ENCODE peak calls at places on chromosome 3, in ten cellular contexts. L is endothelial cell of umbilical vein; X is CD8-positive, alpha-beta T cell; Q is HCT116; Z is CD4-positive, alpha-beta T cell; G is AG04450; A is tibial artery; B is lower lobe of right lung; R is heart left ventricle; V is MM.1S. E is an unnamed sample.
A peak's percentile ranks its signal among the peaks of the same experiment; 100 is the strongest.

GRCh38 chr3:56796202-56796601 is 5.5 kb downstream of the ARHGEF3 start:
- DNase-seq in L (peak; percentile 23), X (no peak), Q (no peak), Z (no peak), G (no peak), A (no peak), B (no peak), R (no peak), V (no peak), E (no peak)

GRCh38 chr3:112046599-112046998 is 12.1 kb downstream of the TMPRSS7 start:
- DNase-seq in L (no peak), X (no peak), Q (no peak), Z (no peak), G (no peak), A (no peak), B (no peak), R (no peak), V (no peak), E (no peak)

GRCh38 chr3:120693439-120694172 is 11.6 kb upstream of the HGD start:
- DNase-seq in L (peak; percentile 79), X (no peak), Q (no peak), Z (no peak), G (peak; percentile 48), A (no peak), B (no peak), R (no peak), V (no peak), E (no peak)

GRCh38 chr3:35383719-35384555 is 255.4 kb upstream of the ARPP21 start:
- DNase-seq in L (peak; percentile 95), X (no peak), Q (no peak), Z (no peak), G (no peak), A (no peak), B (no peak), R (no peak), V (no peak), E (no peak)

GRCh38 chr3:188434594-188434993 is 280.6 kb downstream of the LPP start:
- DNase-seq in L (no peak), X (no peak), Q (no peak), Z (no peak), G (no peak), A (no peak), B (no peak), R (no peak), V (no peak), E (no peak)

GRCh38 chr3:149277338-149277813 is 55.7 kb upstream of the CP start:
- DNase-seq in L (peak; percentile 89), X (no peak), Q (no peak), Z (no peak), G (peak; percentile 18), A (no peak), B (no peak), R (no peak), V (peak; percentile 16), E (no peak)

GRCh38 chr3:122464659-122465058 is 48.8 kb upstream of the WDR5B start:
- DNase-seq in L (no peak), X (no peak), Q (no peak), Z (no peak), G (no peak), A (no peak), B (no peak), R (no peak), V (no peak), E (no peak)

GRCh38 chr3:31132132-31132769 is 237.8 kb upstream of the GADL1 start:
- DNase-seq in L (peak; percentile 63), X (no peak), Q (peak; percentile 54), Z (no peak), G (peak; percentile 2), A (no peak), B (no peak), R (no peak), V (peak; percentile 37), E (no peak)

GRCh38 chr3:186815490-186815889 is 9.2 kb upstream of the RFC4 start:
- DNase-seq in L (no peak), X (no peak), Q (no peak), Z (no peak), G (no peak), A (no peak), B (no peak), R (no peak), V (no peak), E (no peak)

GRCh38 chr3:179037361-179037760 is 34.2 kb downstream of the ZMAT3 start:
- DNase-seq in L (no peak), X (peak; percentile 48), Q (no peak), Z (peak; percentile 60), G (no peak), A (peak; percentile 85), B (no peak), R (peak; percentile 75), V (no peak), E (no peak)

GRCh38 chr3:68249265-68249664 is 594.9 kb upstream of the SUCLG2 start:
- DNase-seq in L (no peak), X (no peak), Q (no peak), Z (no peak), G (no peak), A (no peak), B (no peak), R (no peak), V (no peak), E (no peak)

GRCh38 chr3:57815034-57815433 is 58.9 kb downstream of the SLMAP start:
- DNase-seq in L (no peak), X (peak; percentile 30), Q (no peak), Z (peak; percentile 47), G (no peak), A (no peak), B (no peak), R (no peak), V (no peak), E (no peak)

GRCh38 chr3:24663406-24663805 is 168.8 kb upstream of the THRB start:
- DNase-seq in L (no peak), X (no peak), Q (no peak), Z (no peak), G (no peak), A (no peak), B (no peak), R (no peak), V (no peak), E (no peak)

GRCh38 chr3:123385499-123385898 is 63.4 kb downstream of the ADCY5 start:
- DNase-seq in L (no peak), X (no peak), Q (no peak), Z (no peak), G (no peak), A (no peak), B (no peak), R (peak; percentile 9), V (no peak), E (peak; percentile 15)

GRCh38 chr3:42024578-42025387 is 62.9 kb upstream of the ULK4 start:
- DNase-seq in L (peak; percentile 81), X (no peak), Q (no peak), Z (no peak), G (no peak), A (no peak), B (no peak), R (no peak), V (peak; percentile 8), E (no peak)

GRCh38 chr3:65604863-65605526 is 433.7 kb downstream of the MAGI1 start:
- DNase-seq in L (peak; percentile 48), X (no peak), Q (no peak), Z (no peak), G (no peak), A (no peak), B (no peak), R (no peak), V (no peak), E (no peak)

DNA sequence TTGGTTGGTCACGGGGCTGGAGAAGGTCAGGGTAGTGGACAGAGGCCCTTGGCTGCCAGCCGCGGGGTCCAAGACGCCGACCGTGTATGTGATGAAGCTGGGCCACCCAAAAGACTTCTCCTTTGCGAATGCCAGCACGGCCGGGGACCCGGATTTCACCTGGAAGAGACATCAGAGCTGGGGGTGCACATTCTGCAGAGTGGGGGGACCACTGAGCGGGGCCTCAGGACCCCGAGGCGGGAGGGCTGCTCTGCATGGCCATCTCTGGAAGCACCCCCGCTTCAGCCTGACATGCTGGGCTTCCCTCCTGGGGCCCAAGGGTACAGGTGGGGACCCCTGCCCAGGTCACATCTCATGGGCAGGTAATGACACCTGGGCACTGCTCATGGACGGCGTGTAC is 100.3 kb downstream of the NUP210 start:
- DNase-seq in L (no peak), X (no peak), Q (no peak), Z (no peak), G (no peak), A (no peak), B (no peak), R (no peak), V (no peak), E (no peak)
- H3K27ac ChIP-seq in L (no peak overlapping the region), X (no peak overlapping the region), Q (no peak overlapping the region), Z (no peak overlapping the region), G (no peak overlapping the region), A (no peak overlapping the region), B (no peak overlapping the region), R (no peak overlapping the region), V (no peak overlapping the region), E (no peak overlapping the region)

GRCh38 chr3:44530957-44531356 is 24.0 kb upstream of the ZKSCAN7 start:
- DNase-seq in L (no peak), X (no peak), Q (no peak), Z (no peak), G (no peak), A (no peak), B (no peak), R (no peak), V (no peak), E (no peak)

GRCh38 chr3:44525060-44525459 is 29.9 kb upstream of the ZKSCAN7 start:
- DNase-seq in L (no peak), X (no peak), Q (no peak), Z (no peak), G (no peak), A (no peak), B (no peak), R (no peak), V (no peak), E (no peak)

GRCh38 chr3:44529927-44530326 is 25.1 kb upstream of the ZKSCAN7 start:
- DNase-seq in L (peak; percentile 8), X (no peak), Q (peak; percentile 10), Z (no peak), G (no peak), A (no peak), B (no peak), R (no peak), V (peak; percentile 18), E (no peak)
- TF ChIP-seq CTCF in L (peak; percentile 23), X (no peak), Q (peak; percentile 55), Z (no peak), G (peak; percentile 27), A (no peak), B (no peak), R (no peak), V (peak; percentile 50), E (no peak)

GRCh38 chr3:1971780-1972179 is 126.9 kb upstream of the CNTN4 start:
- DNase-seq in L (peak; percentile 81), X (no peak), Q (no peak), Z (no peak), G (no peak), A (no peak), B (no peak), R (no peak), V (no peak), E (no peak)
- H3K9me3 ChIP-seq in L (no peaks in the 10 kb centered on the region), X (no peaks in the 10 kb centered on the region), Q (peaks cover 18% of the 10 kb centered on the region), Z (no peaks in the 10 kb centered on the region), G (peaks cover 15% of the 10 kb centered on the region), A (no peaks in the 10 kb centered on the region), B (no peaks in the 10 kb centered on the region), R (no peaks in the 10 kb centered on the region), V (no peaks in the 10 kb centered on the region), E (no peaks in the 10 kb centered on the region)

GRCh38 chr3:46966811-46967210 is 9.7 kb downstream of the CCDC12 start:
- DNase-seq in L (no peak), X (peak; percentile 16), Q (no peak), Z (no peak), G (no peak), A (no peak), B (no peak), R (peak; percentile 22), V (no peak), E (no peak)
- H3K27ac ChIP-seq in L (no peak overlapping the region), X (no peak overlapping the region), Q (no peak overlapping the region), Z (no peak overlapping the region), G (no peak overlapping the region), A (no peak overlapping the region), B (peak overlapping the region; percentile 51), R (no peak overlapping the region), V (no peak overlapping the region), E (no peak overlapping the region)